ENCODE peak calls at places on chromosomes 7 and 10, in six cellular contexts. One of them, this sample, is unnamed.

GRCh38 chr7:127838816-127839415 is 186.9 kb downstream of the SND1 start:
- DNase-seq in fibroblast of mammary gland: peak; percentile 35
- DNase-seq in psoas muscle: no peak
- DNase-seq in hepatocyte: peak; percentile 61
- DNase-seq in CD8-positive, alpha-beta T cell: no peak
- DNase-seq in Panc1: no peak
- DNase-seq in this sample: no peak

GRCh38 chr7:24889611-24890010 is 90.4 kb downstream of the OSBPL3 start:
- DNase-seq in fibroblast of mammary gland: no peak
- DNase-seq in psoas muscle: no peak
- DNase-seq in hepatocyte: no peak
- DNase-seq in CD8-positive, alpha-beta T cell: no peak
- DNase-seq in Panc1: no peak
- DNase-seq in this sample: no peak

GRCh38 chr10:59793924-59794323 is 40.7 kb upstream of the MRLN start:
- DNase-seq in fibroblast of mammary gland: peak; percentile 49
- DNase-seq in psoas muscle: no peak
- DNase-seq in hepatocyte: no peak
- DNase-seq in CD8-positive, alpha-beta T cell: no peak
- DNase-seq in Panc1: no peak
- DNase-seq in this sample: no peak

GRCh38 chr7:31950101-31950755 is 120.0 kb downstream of the PDE1C start:
- DNase-seq in fibroblast of mammary gland: no peak
- DNase-seq in psoas muscle: no peak
- DNase-seq in hepatocyte: no peak
- DNase-seq in CD8-positive, alpha-beta T cell: no peak
- DNase-seq in Panc1: no peak
- DNase-seq in this sample: peak; percentile 7

GRCh38 chr10:97574374-97575100 is 2.0 kb downstream of the ANKRD2 start:
- DNase-seq in fibroblast of mammary gland: peak; percentile 42
- DNase-seq in psoas muscle: peak; percentile 91
- DNase-seq in hepatocyte: peak; percentile 51
- DNase-seq in CD8-positive, alpha-beta T cell: no peak
- DNase-seq in Panc1: peak; percentile 94
- DNase-seq in this sample: peak; percentile 95

GRCh38 chr10:98446656-98447221 is at the start of gene HPS1:
- DNase-seq in fibroblast of mammary gland: peak; percentile 60
- DNase-seq in psoas muscle: peak; percentile 91
- DNase-seq in hepatocyte: peak; percentile 91
- DNase-seq in CD8-positive, alpha-beta T cell: peak; percentile 76
- DNase-seq in Panc1: no peak
- DNase-seq in this sample: peak; percentile 65

GRCh38 chr7:117645456-117646181 is 165.8 kb downstream of the CFTR start:
- DNase-seq in fibroblast of mammary gland: peak; percentile 52
- DNase-seq in psoas muscle: no peak
- DNase-seq in hepatocyte: no peak
- DNase-seq in CD8-positive, alpha-beta T cell: no peak
- DNase-seq in Panc1: no peak
- DNase-seq in this sample: peak; percentile 55

GRCh38 chr10:103281753-103282152 is 4.8 kb downstream of the INA start:
- DNase-seq in fibroblast of mammary gland: no peak
- DNase-seq in psoas muscle: no peak
- DNase-seq in hepatocyte: peak; percentile 65
- DNase-seq in CD8-positive, alpha-beta T cell: no peak
- DNase-seq in Panc1: no peak
- DNase-seq in this sample: no peak

GRCh38 chr7:132435016-132435990 is 141.0 kb downstream of the PLXNA4 start:
- DNase-seq in fibroblast of mammary gland: no peak
- DNase-seq in psoas muscle: no peak
- DNase-seq in hepatocyte: no peak
- DNase-seq in CD8-positive, alpha-beta T cell: no peak
- DNase-seq in Panc1: no peak
- DNase-seq in this sample: no peak

GRCh38 chr10:94992811-94993210 is 54.4 kb downstream of the CYP2C9 start:
- DNase-seq in fibroblast of mammary gland: no peak
- DNase-seq in psoas muscle: no peak
- DNase-seq in hepatocyte: peak; percentile 47
- DNase-seq in CD8-positive, alpha-beta T cell: no peak
- DNase-seq in Panc1: no peak
- DNase-seq in this sample: no peak

GRCh38 chr10:116892873-116893685 is 43.8 kb downstream of the ENO4 start:
- DNase-seq in fibroblast of mammary gland: no peak
- DNase-seq in psoas muscle: no peak
- DNase-seq in hepatocyte: peak; percentile 47
- DNase-seq in CD8-positive, alpha-beta T cell: no peak
- DNase-seq in Panc1: no peak
- DNase-seq in this sample: no peak

GRCh38 chr10:29634105-29634504 is 666 bp downstream of the SVIL start:
- DNase-seq in fibroblast of mammary gland: no peak
- DNase-seq in psoas muscle: no peak
- DNase-seq in hepatocyte: no peak
- DNase-seq in CD8-positive, alpha-beta T cell: no peak
- DNase-seq in Panc1: no peak
- DNase-seq in this sample: peak; percentile 76
- H3K4me3 ChIP-seq in fibroblast of mammary gland: peak overlapping the region; percentile 38
- H3K4me3 ChIP-seq in psoas muscle: peak overlapping the region; percentile 77
- H3K4me3 ChIP-seq in hepatocyte: no peak overlapping the region
- H3K4me3 ChIP-seq in CD8-positive, alpha-beta T cell: no peak overlapping the region
- H3K4me3 ChIP-seq in Panc1: no peak overlapping the region
- H3K4me3 ChIP-seq in this sample: no peak overlapping the region

DNA sequence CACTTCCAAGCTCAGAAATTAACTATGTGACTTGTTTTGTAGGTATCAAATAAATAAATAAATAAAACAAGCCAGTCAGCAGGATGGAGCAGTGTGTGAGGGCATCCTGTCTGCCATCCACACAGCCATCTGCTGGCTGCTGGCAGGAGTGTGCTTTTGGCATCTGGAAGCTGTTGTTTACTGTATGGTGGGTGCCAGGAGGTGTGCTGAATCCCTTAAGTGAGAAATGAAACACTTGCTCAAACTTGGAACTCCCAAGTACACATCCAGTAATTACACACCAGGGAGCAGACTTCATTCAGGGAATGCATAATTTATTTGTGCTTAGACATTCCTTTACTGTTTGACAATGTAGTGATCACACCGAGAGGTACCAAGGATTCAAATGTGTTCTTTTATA is 16.9 kb upstream of the TAX1BP1 start:
- DNase-seq in fibroblast of mammary gland: no peak
- DNase-seq in psoas muscle: no peak
- DNase-seq in hepatocyte: no peak
- DNase-seq in CD8-positive, alpha-beta T cell: no peak
- DNase-seq in Panc1: no peak
- DNase-seq in this sample: peak; percentile 40
- TF ChIP-seq CTCF in fibroblast of mammary gland: peak; percentile 6
- TF ChIP-seq CTCF in psoas muscle: peak; percentile 19
- TF ChIP-seq CTCF in hepatocyte: no peak
- TF ChIP-seq CTCF in CD8-positive, alpha-beta T cell: no peak
- TF ChIP-seq CTCF in Panc1: peak; percentile 63
- TF ChIP-seq CTCF in this sample: peak; percentile 48

DNA sequence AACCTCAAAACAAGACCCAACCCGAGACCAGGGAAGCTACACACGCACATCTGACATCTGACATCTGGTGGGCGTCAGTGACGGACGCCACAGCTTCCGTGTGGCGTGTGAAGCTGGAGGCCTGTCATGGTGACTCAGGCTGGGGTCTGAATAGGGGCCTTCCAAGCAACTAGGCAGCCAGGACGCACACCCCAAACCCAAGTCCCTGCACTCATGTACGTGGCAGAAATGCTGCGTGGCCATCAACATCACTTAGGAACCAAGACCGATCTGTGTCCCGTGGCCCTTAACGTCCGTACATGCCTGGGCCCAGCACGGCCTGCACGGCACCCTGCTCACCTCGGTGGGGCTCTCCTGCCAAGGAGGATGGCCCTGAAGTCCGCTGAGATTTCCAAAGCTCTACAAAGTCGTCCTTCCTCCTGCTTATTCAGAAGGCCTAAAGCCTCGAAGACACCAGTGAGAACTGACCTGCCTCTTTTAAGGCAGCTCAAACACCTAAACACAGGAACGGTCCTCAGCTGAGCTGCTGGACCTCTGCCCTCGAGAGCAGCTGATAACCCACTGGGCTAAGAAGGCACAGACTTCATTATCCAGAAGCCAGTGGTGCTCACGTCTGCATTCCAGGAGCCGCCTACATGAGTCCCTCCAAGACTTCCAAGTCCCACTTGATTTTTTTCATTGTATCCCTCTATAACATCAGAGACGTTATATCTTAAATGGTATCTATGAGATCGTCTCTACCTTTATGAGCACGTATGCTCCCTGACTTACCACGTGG is 82.5 kb downstream of the DIP2C start:
- DNase-seq in fibroblast of mammary gland: no peak
- DNase-seq in psoas muscle: no peak
- DNase-seq in hepatocyte: no peak
- DNase-seq in CD8-positive, alpha-beta T cell: no peak
- DNase-seq in Panc1: no peak
- DNase-seq in this sample: no peak
- H3K4me3 ChIP-seq in fibroblast of mammary gland: no peak overlapping the region
- H3K4me3 ChIP-seq in psoas muscle: no peak overlapping the region
- H3K4me3 ChIP-seq in hepatocyte: no peak overlapping the region
- H3K4me3 ChIP-seq in CD8-positive, alpha-beta T cell: no peak overlapping the region
- H3K4me3 ChIP-seq in Panc1: no peak overlapping the region
- H3K4me3 ChIP-seq in this sample: no peak overlapping the region

GRCh38 chr7:33243319-33243881 is 114.0 kb downstream of the BBS9 start:
- DNase-seq in fibroblast of mammary gland: peak; percentile 69
- DNase-seq in psoas muscle: no peak
- DNase-seq in hepatocyte: peak; percentile 55
- DNase-seq in CD8-positive, alpha-beta T cell: no peak
- DNase-seq in Panc1: peak; percentile 30
- DNase-seq in this sample: peak; percentile 60
- TF ChIP-seq CTCF in fibroblast of mammary gland: peak; percentile 77
- TF ChIP-seq CTCF in psoas muscle: peak; percentile 64
- TF ChIP-seq CTCF in hepatocyte: peak; percentile 80
- TF ChIP-seq CTCF in CD8-positive, alpha-beta T cell: peak; percentile 18
- TF ChIP-seq CTCF in Panc1: peak; percentile 76
- TF ChIP-seq CTCF in this sample: peak; percentile 71